ENCODE peak calls at places on chromosomes 4 and X, in seven cellular contexts. One of them, this sample, is unnamed.

GRCh38 chr4:26701786-26702227 is 117.9 kb downstream of the TBC1D19 start:
- DNase-seq in GM13977: no peak
- DNase-seq in CD4-positive, alpha-beta T cell: no peak
- DNase-seq in hepatocyte: no peak
- DNase-seq in HFFc6: peak
- DNase-seq in Caco-2: no peak
- DNase-seq in kidney epithelial cell: no peak
- DNase-seq in this sample: no peak

GRCh38 chr4:165630671-165631070 is 242.4 kb upstream of the TLL1 start:
- DNase-seq in GM13977: no peak
- DNase-seq in CD4-positive, alpha-beta T cell: no peak
- DNase-seq in hepatocyte: no peak
- DNase-seq in HFFc6: no peak
- DNase-seq in Caco-2: no peak
- DNase-seq in kidney epithelial cell: no peak
- DNase-seq in this sample: no peak

GRCh38 chr4:182144621-182145359 is 98.4 kb upstream of the TENM3 start:
- DNase-seq in GM13977: peak
- DNase-seq in CD4-positive, alpha-beta T cell: no peak
- DNase-seq in hepatocyte: peak
- DNase-seq in HFFc6: no peak
- DNase-seq in Caco-2: peak
- DNase-seq in kidney epithelial cell: no peak
- DNase-seq in this sample: peak

GRCh38 chrX:48956728-48957414 is 536 bp downstream of the OTUD5 start:
- DNase-seq in GM13977: no peak
- DNase-seq in CD4-positive, alpha-beta T cell: peak
- DNase-seq in hepatocyte: peak
- DNase-seq in HFFc6: no peak
- DNase-seq in Caco-2: no peak
- DNase-seq in kidney epithelial cell: no peak
- DNase-seq in this sample: no peak

GRCh38 chrX:120575379-120576114 is 14.8 kb upstream of the CUL4B start:
- DNase-seq in GM13977: no peak
- DNase-seq in CD4-positive, alpha-beta T cell: no peak
- DNase-seq in hepatocyte: no peak
- DNase-seq in HFFc6: no peak
- DNase-seq in Caco-2: no peak
- DNase-seq in kidney epithelial cell: no peak
- DNase-seq in this sample: no peak

GRCh38 chr4:15232725-15233597 is 194.9 kb upstream of the C1QTNF7 start:
- DNase-seq in GM13977: no peak
- DNase-seq in CD4-positive, alpha-beta T cell: peak
- DNase-seq in hepatocyte: peak
- DNase-seq in HFFc6: peak
- DNase-seq in Caco-2: no peak
- DNase-seq in kidney epithelial cell: no peak
- DNase-seq in this sample: no peak

GRCh38 chr4:4274226-4274625 is 15.7 kb downstream of the LYAR start:
- DNase-seq in GM13977: no peak
- DNase-seq in CD4-positive, alpha-beta T cell: no peak
- DNase-seq in hepatocyte: no peak
- DNase-seq in HFFc6: no peak
- DNase-seq in Caco-2: no peak
- DNase-seq in kidney epithelial cell: no peak
- DNase-seq in this sample: no peak

GRCh38 chr4:169582203-169582602 is 30.2 kb downstream of the NEK1 start:
- DNase-seq in GM13977: no peak
- DNase-seq in CD4-positive, alpha-beta T cell: no peak
- DNase-seq in hepatocyte: no peak
- DNase-seq in HFFc6: no peak
- DNase-seq in Caco-2: no peak
- DNase-seq in kidney epithelial cell: no peak
- DNase-seq in this sample: no peak

GRCh38 chrX:19670321-19670750 is 155.0 kb upstream of the MAP3K15 start:
- DNase-seq in GM13977: no peak
- DNase-seq in CD4-positive, alpha-beta T cell: no peak
- DNase-seq in hepatocyte: peak
- DNase-seq in HFFc6: no peak
- DNase-seq in Caco-2: no peak
- DNase-seq in kidney epithelial cell: no peak
- DNase-seq in this sample: no peak

GRCh38 chrX:22237479-22237878 is 35.2 kb upstream of the CBLL2 start:
- DNase-seq in GM13977: no peak
- DNase-seq in CD4-positive, alpha-beta T cell: no peak
- DNase-seq in hepatocyte: no peak
- DNase-seq in HFFc6: no peak
- DNase-seq in Caco-2: no peak
- DNase-seq in kidney epithelial cell: no peak
- DNase-seq in this sample: no peak

GRCh38 chr4:124907881-124908280 is 195.3 kb upstream of the ANKRD50 start:
- DNase-seq in GM13977: no peak
- DNase-seq in CD4-positive, alpha-beta T cell: no peak
- DNase-seq in hepatocyte: no peak
- DNase-seq in HFFc6: peak
- DNase-seq in Caco-2: no peak
- DNase-seq in kidney epithelial cell: no peak
- DNase-seq in this sample: no peak

GRCh38 chr4:47532658-47533057 is 47.6 kb downstream of the ATP10D start:
- DNase-seq in GM13977: no peak
- DNase-seq in CD4-positive, alpha-beta T cell: no peak
- DNase-seq in hepatocyte: no peak
- DNase-seq in HFFc6: no peak
- DNase-seq in Caco-2: no peak
- DNase-seq in kidney epithelial cell: no peak
- DNase-seq in this sample: no peak

GRCh38 chrX:70255452-70255851 is 4.6 kb downstream of the P2RY4 start:
- DNase-seq in GM13977: no peak
- DNase-seq in CD4-positive, alpha-beta T cell: no peak
- DNase-seq in hepatocyte: no peak
- DNase-seq in HFFc6: no peak
- DNase-seq in Caco-2: no peak
- DNase-seq in kidney epithelial cell: no peak
- DNase-seq in this sample: no peak

GRCh38 chr4:75705198-75705712 is 19.1 kb upstream of the USO1 start:
- DNase-seq in GM13977: no peak
- DNase-seq in CD4-positive, alpha-beta T cell: no peak
- DNase-seq in hepatocyte: no peak
- DNase-seq in HFFc6: no peak
- DNase-seq in Caco-2: no peak
- DNase-seq in kidney epithelial cell: no peak
- DNase-seq in this sample: no peak

GRCh38 chr4:43132010-43132582 is 239.6 kb downstream of the GRXCR1 start:
- DNase-seq in GM13977: peak
- DNase-seq in CD4-positive, alpha-beta T cell: no peak
- DNase-seq in hepatocyte: peak
- DNase-seq in HFFc6: peak
- DNase-seq in Caco-2: peak
- DNase-seq in kidney epithelial cell: peak
- DNase-seq in this sample: peak

GRCh38 chrX:154121961-154122360 is 22.1 kb upstream of the OPN1LW start:
- DNase-seq in GM13977: no peak
- DNase-seq in CD4-positive, alpha-beta T cell: no peak
- DNase-seq in hepatocyte: no peak
- DNase-seq in HFFc6: no peak
- DNase-seq in Caco-2: no peak
- DNase-seq in kidney epithelial cell: no peak
- DNase-seq in this sample: no peak

GRCh38 chrX:136210806-136211205 is 40.4 kb downstream of the MAP7D3 start:
- DNase-seq in GM13977: no peak
- DNase-seq in CD4-positive, alpha-beta T cell: no peak
- DNase-seq in hepatocyte: no peak
- DNase-seq in HFFc6: no peak
- DNase-seq in Caco-2: no peak
- DNase-seq in kidney epithelial cell: no peak
- DNase-seq in this sample: no peak

GRCh38 chr4:110138546-110138945 is 59.9 kb downstream of the ELOVL6 start:
- DNase-seq in GM13977: no peak
- DNase-seq in CD4-positive, alpha-beta T cell: no peak
- DNase-seq in hepatocyte: no peak
- DNase-seq in HFFc6: no peak
- DNase-seq in Caco-2: no peak
- DNase-seq in kidney epithelial cell: no peak
- DNase-seq in this sample: no peak

GRCh38 chrX:40167240-40168182 is 69.8 kb upstream of the BCOR start:
- DNase-seq in GM13977: no peak
- DNase-seq in CD4-positive, alpha-beta T cell: no peak
- DNase-seq in hepatocyte: peak
- DNase-seq in HFFc6: no peak
- DNase-seq in Caco-2: no peak
- DNase-seq in kidney epithelial cell: no peak
- DNase-seq in this sample: no peak

GRCh38 chr4:110636677-110637407 is 14.0 kb upstream of the PITX2 start:
- DNase-seq in GM13977: no peak
- DNase-seq in CD4-positive, alpha-beta T cell: no peak
- DNase-seq in hepatocyte: peak
- DNase-seq in HFFc6: peak
- DNase-seq in Caco-2: peak
- DNase-seq in kidney epithelial cell: no peak
- DNase-seq in this sample: no peak

GRCh38 chrX:150765782-150766350 is 72.7 kb downstream of the MTMR1 start:
- DNase-seq in GM13977: peak
- DNase-seq in CD4-positive, alpha-beta T cell: no peak
- DNase-seq in hepatocyte: no peak
- DNase-seq in HFFc6: no peak
- DNase-seq in Caco-2: no peak
- DNase-seq in kidney epithelial cell: no peak
- DNase-seq in this sample: no peak

GRCh38 chrX:82658492-82658891 is 849.6 kb upstream of the POU3F4 start:
- DNase-seq in GM13977: no peak
- DNase-seq in CD4-positive, alpha-beta T cell: no peak
- DNase-seq in hepatocyte: no peak
- DNase-seq in HFFc6: no peak
- DNase-seq in Caco-2: no peak
- DNase-seq in kidney epithelial cell: no peak
- DNase-seq in this sample: no peak

GRCh38 chr4:56372774-56373173 is 14.5 kb downstream of the AASDH start:
- DNase-seq in GM13977: no peak
- DNase-seq in CD4-positive, alpha-beta T cell: no peak
- DNase-seq in hepatocyte: no peak
- DNase-seq in HFFc6: no peak
- DNase-seq in Caco-2: no peak
- DNase-seq in kidney epithelial cell: no peak
- DNase-seq in this sample: no peak

DNA sequence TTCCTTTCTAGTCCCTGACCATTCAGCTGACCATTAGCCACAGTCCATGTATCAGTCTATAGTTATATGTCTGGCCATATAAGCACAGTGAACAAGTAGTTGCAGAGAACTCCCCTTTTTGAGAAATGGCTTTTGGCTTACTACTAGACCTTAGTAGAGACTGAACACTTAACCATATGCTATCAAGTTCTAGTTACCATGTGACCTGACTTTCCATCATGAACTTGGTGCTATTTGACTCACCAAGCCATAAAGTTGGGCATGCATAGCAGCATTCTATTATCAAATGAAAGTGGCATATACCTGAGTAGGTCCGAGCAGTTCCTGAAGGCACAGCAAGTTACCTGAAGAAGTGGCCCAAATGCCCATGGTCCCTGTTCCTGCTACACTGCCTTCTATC is 74.5 kb upstream of the IL2 start:
- DNase-seq in GM13977: no peak
- DNase-seq in CD4-positive, alpha-beta T cell: no peak
- DNase-seq in hepatocyte: no peak
- DNase-seq in HFFc6: no peak
- DNase-seq in Caco-2: no peak
- DNase-seq in kidney epithelial cell: no peak
- DNase-seq in this sample: no peak
- TF ChIP-seq CTCF in GM13977: no peak
- TF ChIP-seq CTCF in CD4-positive, alpha-beta T cell: no peak
- TF ChIP-seq CTCF in hepatocyte: no peak
- TF ChIP-seq CTCF in HFFc6: no peak
- TF ChIP-seq CTCF in Caco-2: no peak
- TF ChIP-seq CTCF in kidney epithelial cell: no peak
- TF ChIP-seq CTCF in this sample: no peak

GRCh38 chr4:112979881-112980421 is 69.5 kb upstream of the ANK2 start:
- DNase-seq in GM13977: no peak
- DNase-seq in CD4-positive, alpha-beta T cell: no peak
- DNase-seq in hepatocyte: no peak
- DNase-seq in HFFc6: no peak
- DNase-seq in Caco-2: no peak
- DNase-seq in kidney epithelial cell: no peak
- DNase-seq in this sample: no peak

GRCh38 chr4:112978691-112979472 is 70.6 kb upstream of the ANK2 start:
- DNase-seq in GM13977: no peak
- DNase-seq in CD4-positive, alpha-beta T cell: no peak
- DNase-seq in hepatocyte: no peak
- DNase-seq in HFFc6: peak
- DNase-seq in Caco-2: no peak
- DNase-seq in kidney epithelial cell: no peak
- DNase-seq in this sample: no peak

DNA sequence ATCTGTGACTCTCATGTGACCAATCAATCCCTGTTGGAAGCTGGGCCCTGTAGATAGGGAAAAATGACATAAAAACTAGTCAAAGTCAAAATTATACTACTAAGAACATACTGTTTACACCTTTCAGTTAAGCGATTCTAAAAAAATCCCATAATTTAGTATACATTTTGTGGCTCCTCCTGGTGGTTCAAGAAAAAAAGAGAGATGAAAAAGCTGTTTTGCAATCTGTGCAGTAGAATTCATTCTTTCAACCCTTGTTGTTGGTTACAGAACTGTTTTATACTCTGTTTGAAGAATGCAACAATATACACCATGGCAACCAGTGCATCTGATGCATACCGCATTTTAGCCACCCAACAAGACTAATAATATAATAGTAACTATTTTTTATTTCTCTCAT is 66.8 kb upstream of the ANK2 start:
- DNase-seq in GM13977: no peak
- DNase-seq in CD4-positive, alpha-beta T cell: no peak
- DNase-seq in hepatocyte: no peak
- DNase-seq in HFFc6: peak
- DNase-seq in Caco-2: no peak
- DNase-seq in kidney epithelial cell: no peak
- DNase-seq in this sample: no peak
- TF ChIP-seq CTCF in GM13977: no peak
- TF ChIP-seq CTCF in CD4-positive, alpha-beta T cell: no peak
- TF ChIP-seq CTCF in hepatocyte: no peak
- TF ChIP-seq CTCF in HFFc6: peak
- TF ChIP-seq CTCF in Caco-2: no peak
- TF ChIP-seq CTCF in kidney epithelial cell: no peak
- TF ChIP-seq CTCF in this sample: no peak

GRCh38 chrX:53445977-53446376 is 11.8 kb upstream of the HSD17B10 start:
- DNase-seq in GM13977: peak
- DNase-seq in CD4-positive, alpha-beta T cell: peak
- DNase-seq in hepatocyte: peak
- DNase-seq in HFFc6: no peak
- DNase-seq in Caco-2: peak
- DNase-seq in kidney epithelial cell: no peak
- DNase-seq in this sample: peak
- TF ChIP-seq CTCF in GM13977: peak
- TF ChIP-seq CTCF in CD4-positive, alpha-beta T cell: peak
- TF ChIP-seq CTCF in hepatocyte: peak
- TF ChIP-seq CTCF in HFFc6: peak
- TF ChIP-seq CTCF in Caco-2: peak
- TF ChIP-seq CTCF in kidney epithelial cell: peak
- TF ChIP-seq CTCF in this sample: peak

DNA sequence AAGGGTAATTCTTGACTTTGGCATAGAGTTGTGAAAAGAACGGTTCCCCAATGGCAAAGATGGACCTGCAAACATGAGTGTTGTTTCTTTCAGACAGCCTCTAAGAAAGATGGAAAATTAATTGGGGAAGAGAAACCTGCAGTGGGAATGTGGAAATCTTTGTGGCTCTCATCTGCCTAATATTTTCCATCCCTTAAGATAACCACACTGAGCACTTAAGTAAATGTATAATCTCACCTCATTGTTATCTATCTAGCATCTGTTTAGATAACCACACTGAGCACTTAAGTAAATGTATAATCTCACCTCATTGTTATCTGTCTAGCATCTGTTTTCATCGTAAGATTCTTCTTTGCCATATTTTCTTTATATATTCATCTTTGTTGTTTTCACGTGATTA is 149.3 kb downstream of the NWD2 start:
- DNase-seq in GM13977: no peak
- DNase-seq in CD4-positive, alpha-beta T cell: no peak
- DNase-seq in hepatocyte: no peak
- DNase-seq in HFFc6: no peak
- DNase-seq in Caco-2: no peak
- DNase-seq in kidney epithelial cell: no peak
- DNase-seq in this sample: no peak
- TF ChIP-seq CTCF in GM13977: no peak
- TF ChIP-seq CTCF in CD4-positive, alpha-beta T cell: no peak
- TF ChIP-seq CTCF in hepatocyte: no peak
- TF ChIP-seq CTCF in HFFc6: no peak
- TF ChIP-seq CTCF in Caco-2: no peak
- TF ChIP-seq CTCF in kidney epithelial cell: no peak
- TF ChIP-seq CTCF in this sample: no peak

This sample was measured in GM13976.